ENCODE peak calls at places on chromosome 9, in five cellular contexts. L, U, C, F and O are unnamed samples.
A peak's percentile ranks its signal among the peaks of the same experiment; 100 is the strongest.

GRCh38 chr9:91486699-91487497 is 63.3 kb upstream of the NFIL3 start:
- DNase-seq in L (no peak), U (peak; percentile 68), C (no peak), F (peak; percentile 17), O (no peak)

GRCh38 chr9:978117-978830 is 1.8 kb downstream of the DMRT3 start:
- DNase-seq in L (no peak), U (no peak), C (no peak), F (no peak), O (no peak)

GRCh38 chr9:4435197-4435596 is 55.1 kb upstream of the SLC1A1 start:
- DNase-seq in L (no peak), U (peak; percentile 23), C (peak; percentile 25), F (peak; percentile 25), O (no peak)

GRCh38 chr9:131503626-131504465 is 1.1 kb downstream of the POMT1 start:
- DNase-seq in L (no peak), U (peak; percentile 49), C (peak; percentile 41), F (peak; percentile 8), O (no peak)

GRCh38 chr9:109585841-109586240 is 87.7 kb upstream of the PTPN3 start:
- DNase-seq in L (no peak), U (no peak), C (no peak), F (no peak), O (no peak)

GRCh38 chr9:89835676-89836075 is 230.9 kb downstream of the GADD45G start:
- DNase-seq in L (no peak), U (no peak), C (no peak), F (peak; percentile 7), O (no peak)

GRCh38 chr9:111287127-111287526 is 42.9 kb downstream of the OR2K2 start:
- DNase-seq in L (no peak), U (peak; percentile 82), C (no peak), F (peak; percentile 14), O (no peak)

GRCh38 chr9:89877051-89878002 is 272.5 kb downstream of the GADD45G start:
- DNase-seq in L (no peak), U (no peak), C (no peak), F (no peak), O (peak; percentile 55)

GRCh38 chr9:133421615-133422542 is at the start of gene ADAMTS13:
- DNase-seq in L (no peak), U (peak; percentile 15), C (no peak), F (no peak), O (no peak)

GRCh38 chr9:28024616-28025147 is 451.4 kb upstream of the C9orf72 start:
- DNase-seq in L (no peak), U (no peak), C (no peak), F (no peak), O (no peak)

GRCh38 chr9:129812385-129812784 is 9.4 kb downstream of the TOR1B start:
- DNase-seq in L (no peak), U (no peak), C (no peak), F (no peak), O (no peak)

GRCh38 chr9:87223397-87224246 is 274.0 kb upstream of the DAPK1 start:
- DNase-seq in L (no peak), U (peak; percentile 33), C (no peak), F (peak; percentile 15), O (no peak)

GRCh38 chr9:8268216-8268878 is 468.8 kb upstream of the DMAC1 start:
- DNase-seq in L (no peak), U (no peak), C (no peak), F (peak; percentile 74), O (no peak)

GRCh38 chr9:128341435-128341849 is 1.1 kb downstream of the SLC27A4 start:
- DNase-seq in L (peak; percentile 40), U (peak; percentile 59), C (peak; percentile 82), F (peak; percentile 67), O (peak; percentile 80)

GRCh38 chr9:113957778-113958430 is 81.8 kb downstream of the ZNF618 start:
- DNase-seq in L (no peak), U (peak; percentile 94), C (peak; percentile 80), F (peak; percentile 85), O (no peak)

GRCh38 chr9:82209797-82210470 is 221.4 kb downstream of the SPATA31D1 start:
- DNase-seq in L (no peak), U (peak; percentile 7), C (no peak), F (no peak), O (no peak)

GRCh38 chr9:130433947-130434262 is 10.9 kb upstream of the ASS1 start:
- DNase-seq in L (no peak), U (no peak), C (no peak), F (no peak), O (no peak)

GRCh38 chr9:82563841-82564240 is 499.1 kb downstream of the RASEF start:
- DNase-seq in L (no peak), U (no peak), C (no peak), F (no peak), O (no peak)

GRCh38 chr9:25724424-25724823 is 46.2 kb upstream of the TUSC1 start:
- DNase-seq in L (no peak), U (peak; percentile 75), C (no peak), F (peak; percentile 44), O (no peak)

GRCh38 chr9:20611751-20612287 is 10.5 kb downstream of the MLLT3 start:
- DNase-seq in L (no peak), U (peak; percentile 84), C (peak; percentile 26), F (peak; percentile 88), O (no peak)

GRCh38 chr9:131732061-131732526 is 7.8 kb downstream of the RAPGEF1 start:
- DNase-seq in L (no peak), U (peak; percentile 78), C (no peak), F (peak; percentile 79), O (peak; percentile 94)

GRCh38 chr9:111961011-111961410 is 64.4 kb downstream of the UGCG start:
- DNase-seq in L (no peak), U (peak; percentile 79), C (no peak), F (peak; percentile 37), O (no peak)

GRCh38 chr9:106888992-106889631 is 26.1 kb downstream of the ZNF462 start:
- DNase-seq in L (no peak), U (no peak), C (no peak), F (no peak), O (no peak)
- H3K4me3 ChIP-seq in L (no peak overlapping the region), U (no peak overlapping the region), C (no peak overlapping the region), F (no peak overlapping the region), O (no peak overlapping the region)

DNA sequence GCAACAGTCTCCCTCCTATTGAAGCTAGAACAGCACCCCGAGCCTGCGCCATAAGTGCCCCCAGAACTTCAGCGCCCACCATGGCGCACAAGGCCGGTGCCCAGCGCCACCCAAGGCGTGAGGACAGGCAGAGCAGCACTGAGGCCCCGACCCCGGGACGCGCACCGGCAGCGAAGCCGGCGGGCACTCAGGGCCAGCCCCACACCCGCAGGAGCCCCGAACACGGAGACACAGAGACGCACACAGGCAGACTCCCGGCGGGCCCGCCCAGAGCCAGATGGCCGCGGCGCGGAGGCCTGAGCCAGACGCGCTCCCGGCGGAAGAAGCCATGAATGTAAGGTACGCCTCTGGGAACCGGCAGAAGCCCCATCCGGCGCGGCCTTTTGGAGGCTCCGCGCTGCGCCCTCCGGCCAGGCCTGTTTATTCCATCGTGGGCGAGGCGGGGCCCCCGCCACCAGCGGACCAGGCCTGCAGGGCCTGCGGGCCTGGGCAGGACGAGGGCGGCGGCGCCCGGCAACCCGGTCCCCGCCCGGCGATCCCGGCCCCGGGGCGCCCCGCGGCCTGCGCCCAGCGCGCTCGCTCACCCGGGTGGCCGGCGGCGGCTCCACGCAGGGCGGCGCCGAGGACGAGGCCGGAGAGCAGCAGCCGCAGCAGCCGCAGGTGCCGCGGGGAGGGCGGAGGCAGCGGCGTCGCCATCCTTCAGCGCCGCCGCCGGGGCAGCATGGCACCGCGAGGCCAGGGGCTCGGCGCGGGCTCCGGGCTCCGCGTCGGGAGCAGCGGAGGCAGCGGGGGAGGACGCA is 483 bp downstream of the NPDC1 start:
- DNase-seq in L (no peak), U (peak; percentile 38), C (peak; percentile 55), F (peak; percentile 40), O (no peak)
- H3K27ac ChIP-seq in L (peak overlapping the region; percentile 93), U (no peak overlapping the region), C (no peak overlapping the region), F (no peak overlapping the region), O (peak overlapping the region; percentile 69)

DNA sequence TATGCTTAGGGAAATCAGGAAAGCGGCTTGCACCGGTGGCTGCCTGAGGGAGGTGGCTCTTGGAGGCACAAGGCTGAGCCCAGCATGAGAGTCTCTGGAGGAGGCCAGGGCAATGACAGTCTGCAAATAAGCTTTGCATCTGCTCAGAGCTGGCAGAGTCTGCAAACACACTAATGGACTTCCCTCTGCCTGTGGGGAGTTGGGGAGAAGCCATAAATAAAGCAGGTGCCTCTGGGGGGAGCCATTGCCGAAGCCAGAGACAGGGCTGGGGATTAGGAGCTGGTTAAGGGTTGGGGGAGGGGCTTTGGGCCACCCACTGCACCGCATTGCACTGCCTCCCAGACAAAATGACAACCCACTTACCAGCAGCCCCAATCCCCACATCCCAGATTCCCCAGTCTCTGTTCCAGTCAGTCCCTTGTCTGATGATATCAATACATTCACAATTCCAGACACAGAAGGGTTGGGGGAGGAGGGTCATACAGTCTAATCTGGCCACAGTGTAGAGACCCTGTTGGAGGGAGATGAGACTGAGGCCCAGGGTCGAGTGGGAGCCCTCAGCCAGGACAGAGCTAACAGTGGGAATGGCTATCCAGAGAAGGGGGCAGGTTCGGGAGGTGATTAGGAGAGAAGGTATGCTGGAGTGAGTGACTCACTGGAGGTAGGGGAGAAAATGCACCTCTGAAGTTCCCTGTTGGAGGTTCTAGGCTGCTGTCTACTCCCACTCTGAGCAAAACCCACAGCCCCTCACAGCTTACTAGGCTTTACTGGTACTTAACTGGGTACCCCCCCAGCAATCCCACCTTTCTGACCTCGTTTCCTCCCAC is 53.7 kb downstream of the PAX5 start:
- DNase-seq in L (no peak), U (no peak), C (no peak), F (no peak), O (peak; percentile 3)
- TF ChIP-seq CTCF in L (no peak), U (no peak), C (no peak), F (no peak), O (no peak)

GRCh38 chr9:124415852-124416484 is 726 bp upstream of the PSMB7 start:
- DNase-seq in L (no peak), U (no peak), C (no peak), F (no peak), O (peak; percentile 53)
- H3K4me3 ChIP-seq in L (peak overlapping the region; percentile 82), U (no peak overlapping the region), C (no peak overlapping the region), F (no peak overlapping the region), O (peak overlapping the region; percentile 75)

DNA sequence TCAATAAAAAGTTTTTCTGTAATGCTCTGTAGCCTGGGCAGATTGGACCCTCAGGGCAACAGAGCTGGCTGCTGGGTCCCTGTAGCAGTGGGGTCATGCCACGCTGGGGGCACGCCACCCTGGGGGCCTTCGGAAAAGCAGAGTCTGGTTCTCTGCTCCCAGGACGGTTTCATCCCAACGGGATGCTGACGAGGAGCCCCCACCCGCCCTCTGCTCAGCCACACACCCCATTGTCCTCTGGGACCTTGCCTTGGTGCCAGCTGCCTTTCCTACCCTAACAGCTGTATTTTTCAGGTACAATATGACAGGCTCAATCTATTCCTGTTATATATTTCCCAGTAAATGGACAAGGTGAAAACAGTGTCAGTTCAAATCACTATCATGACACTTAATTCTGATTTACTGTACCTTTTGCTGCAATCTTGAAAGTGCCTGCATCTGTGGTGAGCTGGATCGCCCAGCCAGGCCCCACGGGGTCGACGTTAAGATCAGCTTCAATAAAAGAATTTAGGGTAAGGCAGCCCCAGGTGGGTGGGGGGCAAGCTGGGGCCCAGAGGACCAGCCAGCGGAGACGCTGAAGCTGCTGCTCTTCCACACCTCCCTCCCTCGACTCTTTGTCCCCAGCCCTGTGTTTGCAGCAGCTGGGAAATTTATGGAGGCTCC is 28.8 kb upstream of the MVB12B start:
- DNase-seq in L (no peak), U (no peak), C (no peak), F (no peak), O (no peak)
- H3K27ac ChIP-seq in L (no peak overlapping the region), U (no peak overlapping the region), C (no peak overlapping the region), F (no peak overlapping the region), O (no peak overlapping the region)